ENCODE peak calls at places on chromosomes 2 and 18, in four cellular contexts. Y is Peyer's patch, C is heart right ventricle, Z is fibroblast of lung. J is an unnamed sample.
A peak's percentile ranks its signal among the peaks of the same experiment; 100 is the strongest.

GRCh38 chr2:23312996-23313606 is 71.9 kb upstream of the KLHL29 start:
- DNase-seq in Z (no peak), C (no peak), Y (no peak), J (peak; percentile 66)

GRCh38 chr2:88875749-88876148 is 184.3 kb downstream of the RPIA start:
- DNase-seq in C (no peak), Y (no peak), Z (no peak), J (no peak)

GRCh38 chr18:3234457-3234856 is 13.1 kb upstream of the MYL12A start:
- DNase-seq in C (no peak), Z (no peak), Y (no peak), J (no peak)

GRCh38 chr2:231932711-231932970 is 6.4 kb upstream of the NPPC start:
- DNase-seq in C (no peak), Y (peak; percentile 17), Z (peak; percentile 24), J (no peak)

GRCh38 chr2:142885543-142885942 is 8.1 kb downstream of the KYNU start:
- DNase-seq in Y (no peak), Z (no peak), C (no peak), J (no peak)

GRCh38 chr2:204670124-204670523 is 124.8 kb downstream of the PARD3B start:
- DNase-seq in Y (no peak), C (no peak), Z (no peak), J (no peak)

GRCh38 chr2:158893057-158893456 is 75.4 kb upstream of the TANC1 start:
- DNase-seq in Z (peak; percentile 71), Y (no peak), C (no peak), J (no peak)

GRCh38 chr2:96914332-96914731 is 44.5 kb upstream of the SEMA4C start:
- DNase-seq in Y (no peak), Z (peak; percentile 27), C (no peak), J (no peak)

GRCh38 chr2:170817247-170817998 is 736 bp downstream of the GAD1 start:
- DNase-seq in C (no peak), Y (no peak), Z (peak; percentile 39), J (peak; percentile 25)

GRCh38 chr2:167249197-167249596 is 360.9 kb downstream of the XIRP2 start:
- DNase-seq in Z (peak; percentile 10), C (no peak), Y (no peak), J (no peak)

GRCh38 chr2:55159037-55159651 is 72.9 kb downstream of the CLHC1 start:
- DNase-seq in C (peak; percentile 76), Z (no peak), Y (peak; percentile 60), J (peak; percentile 50)

GRCh38 chr2:234133004-234133403 is 82.5 kb downstream of the SPP2 start:
- DNase-seq in Z (peak; percentile 42), Y (no peak), C (no peak), J (no peak)

GRCh38 chr2:173021939-173022371 is 53.7 kb upstream of the MAP3K20 start:
- DNase-seq in C (peak; percentile 49), Y (no peak), Z (peak; percentile 19), J (no peak)

GRCh38 chr2:213187833-213188532 is 36.6 kb upstream of the IKZF2 start:
- DNase-seq in Y (no peak), C (no peak), Z (peak; percentile 82), J (no peak)

GRCh38 chr18:54900290-54900689 is 59.0 kb downstream of the CCDC68 start:
- DNase-seq in Z (no peak), Y (no peak), C (no peak), J (no peak)

GRCh38 chr2:18650221-18650620 is 60.9 kb upstream of the NT5C1B start:
- DNase-seq in Y (no peak), C (no peak), Z (no peak), J (no peak)

GRCh38 chr2:104378853-104379374 is 475.0 kb upstream of the POU3F3 start:
- DNase-seq in Z (peak; percentile 72), Y (no peak), C (peak; percentile 15), J (peak; percentile 18)

GRCh38 chr18:79567481-79568147 is 112.0 kb upstream of the CTDP1 start:
- DNase-seq in Y (peak; percentile 17), C (peak; percentile 62), Z (peak; percentile 98), J (no peak)

GRCh38 chr2:237674731-237675276 is 47.4 kb downstream of the LRRFIP1 start:
- DNase-seq in Z (peak; percentile 90), Y (peak; percentile 94), C (peak; percentile 92), J (peak; percentile 90)

GRCh38 chr2:188810591-188810990 is 163.6 kb upstream of the COL3A1 start:
- DNase-seq in Z (peak; percentile 90), Y (no peak), C (no peak), J (no peak)

GRCh38 chr2:233208382-233209116 is 42.9 kb upstream of the ATG16L1 start:
- DNase-seq in Y (no peak), Z (peak; percentile 9), C (no peak), J (no peak)

GRCh38 chr2:199258291-199258690 is 199.4 kb downstream of the SATB2 start:
- DNase-seq in Y (no peak), C (no peak), Z (no peak), J (peak; percentile 5)

GRCh38 chr2:212974692-212975091 is 176.7 kb downstream of the IKZF2 start:
- DNase-seq in C (no peak), Z (peak; percentile 75), Y (no peak), J (no peak)

GRCh38 chr2:178292586-178292985 is 98.3 kb downstream of the OSBPL6 start:
- DNase-seq in C (no peak), Y (no peak), Z (no peak), J (no peak)

GRCh38 chr2:227222292-227222691 is 57.9 kb downstream of the COL4A3 start:
- DNase-seq in Y (no peak), C (no peak), Z (no peak), J (peak; percentile 8)

GRCh38 chr18:50644146-50644545 is 84.3 kb downstream of the MAPK4 start:
- DNase-seq in Y (no peak), C (no peak), Z (no peak), J (no peak)

GRCh38 chr2:239252433-239253200 is 148.2 kb downstream of the HDAC4 start:
- DNase-seq in C (peak; percentile 73), Z (no peak), Y (peak; percentile 63), J (no peak)
- H3K4me3 ChIP-seq in C (no peak overlapping the region), Z (no peak overlapping the region), Y (no peak overlapping the region), J (no peak overlapping the region)

GRCh38 chr2:127818794-127819425 is 7.9 kb upstream of the WDR33 start:
- DNase-seq in Y (no peak), Z (no peak), C (no peak), J (no peak)
- H3K4me3 ChIP-seq in Y (no peak overlapping the region), Z (no peak overlapping the region), C (no peak overlapping the region), J (no peak overlapping the region)

GRCh38 chr2:168801456-168801855 is 981 bp upstream of the NOSTRIN start:
- DNase-seq in C (no peak), Z (no peak), Y (no peak), J (no peak)

GRCh38 chr2:168805615-168806014 is 3.2 kb downstream of the NOSTRIN start:
- DNase-seq in Z (no peak), Y (no peak), C (no peak), J (no peak)

GRCh38 chr2:168801961-168802824 is at the start of gene NOSTRIN:
- DNase-seq in C (peak; percentile 75), Y (peak; percentile 91), Z (peak; percentile 78), J (no peak)

GRCh38 chr2:168804214-168804613 is 1.8 kb downstream of the NOSTRIN start:
- DNase-seq in Z (no peak), Y (no peak), C (peak; percentile 41), J (no peak)

DNA sequence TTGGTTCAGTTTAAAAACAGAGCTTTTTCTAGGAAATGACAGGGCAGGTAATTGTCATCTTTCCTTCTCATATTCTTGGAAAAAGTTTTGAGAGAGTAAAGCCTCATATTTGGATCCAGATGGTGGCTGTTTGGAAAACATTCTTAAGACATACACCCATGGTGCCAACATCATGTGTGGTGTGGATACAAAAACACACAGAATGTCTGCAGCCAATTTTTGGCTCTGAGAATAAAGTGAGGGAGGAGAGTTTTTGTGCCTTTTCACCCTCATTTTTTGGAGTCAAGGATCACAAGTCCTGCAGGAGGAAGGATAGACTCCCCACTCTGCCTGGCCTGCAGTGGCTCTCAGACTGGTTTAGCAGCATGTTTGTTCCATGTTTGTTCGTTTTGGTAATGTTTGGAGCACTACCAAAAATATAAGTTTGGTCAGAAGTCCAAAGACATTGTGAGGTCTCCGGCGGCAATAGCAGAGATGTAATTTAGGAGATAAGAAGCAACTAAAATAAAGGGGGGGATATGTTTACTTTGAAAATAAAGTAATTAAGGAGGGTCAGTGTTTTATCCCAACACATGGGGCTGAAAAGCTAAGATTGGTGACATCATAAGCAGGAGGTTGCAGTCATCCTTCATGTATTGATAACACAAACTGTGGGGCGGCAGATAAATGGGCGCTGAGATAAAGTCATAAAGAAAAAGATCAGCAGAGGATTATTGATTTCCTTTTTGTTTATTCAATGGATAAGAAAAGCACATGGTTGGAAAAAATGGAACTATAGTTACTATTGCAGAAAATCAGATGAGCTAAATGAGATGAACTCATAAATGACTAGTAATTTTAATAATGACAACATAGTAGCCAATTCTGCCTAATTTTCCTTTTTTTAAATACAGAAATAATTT is 639 bp downstream of the NOSTRIN start:
- DNase-seq in Z (no peak), Y (no peak), C (no peak), J (no peak)
- H3K4me3 ChIP-seq in Z (no peak overlapping the region), Y (peak overlapping the region; percentile 15), C (peak overlapping the region; percentile 54), J (no peak overlapping the region)

DNA sequence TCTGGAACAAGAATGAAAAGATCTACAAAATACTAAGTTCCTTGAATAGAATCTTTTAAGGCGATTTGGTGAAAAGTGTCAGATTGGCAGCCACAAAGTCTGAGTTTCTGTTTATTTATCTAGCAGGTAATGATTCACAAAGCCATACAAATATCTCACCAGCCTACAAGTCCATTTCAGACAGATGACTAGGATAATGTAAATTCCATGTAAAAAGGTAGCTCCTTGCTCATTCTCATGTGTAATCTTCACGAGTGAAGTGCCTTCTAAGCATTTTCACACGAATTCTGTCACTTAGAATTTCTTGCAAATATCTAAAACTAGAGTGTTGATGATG is 221.8 kb upstream of the RBBP8 start:
- DNase-seq in Z (peak; percentile 87), Y (no peak), C (no peak), J (no peak)
- H3K4me3 ChIP-seq in Z (peak overlapping the region; percentile 65), Y (peak overlapping the region; percentile 27), C (peak overlapping the region; percentile 57), J (no peak overlapping the region)

GRCh38 chr2:27078267-27079194 is at the start of gene EMILIN1:
- DNase-seq in C (peak; percentile 86), Y (peak; percentile 75), Z (peak; percentile 95), J (no peak)

GRCh38 chr2:27080603-27080938 is 2.2 kb downstream of the EMILIN1 start:
- DNase-seq in Z (no peak), C (no peak), Y (no peak), J (no peak)

GRCh38 chr2:27081984-27082772 is 3.8 kb downstream of the EMILIN1 start:
- DNase-seq in Y (no peak), C (no peak), Z (no peak), J (no peak)

GRCh38 chr2:27079233-27080139 is 1.1 kb downstream of the EMILIN1 start:
- DNase-seq in Y (no peak), C (no peak), Z (no peak), J (no peak)

DNA sequence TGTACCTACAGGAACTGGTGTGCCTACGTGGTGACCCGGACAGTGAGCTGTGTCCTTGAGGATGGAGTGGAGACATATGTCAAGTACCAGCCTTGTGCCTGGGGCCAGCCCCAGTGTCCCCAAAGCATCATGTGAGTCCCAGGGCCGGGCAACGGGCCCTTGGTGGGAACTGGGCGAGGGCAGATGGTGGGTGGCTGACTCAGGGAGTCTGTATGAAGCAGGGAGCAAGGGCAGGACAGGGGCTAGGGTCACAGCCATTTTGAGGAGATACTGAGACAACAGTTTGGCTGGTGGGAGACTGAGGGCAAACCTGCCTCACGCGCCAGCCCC is 1.7 kb downstream of the EMILIN1 start:
- DNase-seq in Y (no peak), C (no peak), Z (no peak), J (no peak)
- H3K4me3 ChIP-seq in Y (peak overlapping the region; percentile 28), C (peak overlapping the region; percentile 58), Z (peak overlapping the region; percentile 84), J (no peak overlapping the region)

GRCh38 chr18:10482985-10483949 is 28.8 kb downstream of the APCDD1 start:
- DNase-seq in Z (no peak), Y (peak; percentile 74), C (peak; percentile 50), J (peak; percentile 61)
- H3K4me3 ChIP-seq in Z (no peak overlapping the region), Y (no peak overlapping the region), C (no peak overlapping the region), J (no peak overlapping the region)